ENCODE peak calls at places on chromosomes 7 and 10, in eight cellular contexts. G, O, Y, U, W, J, P and V are unnamed samples.

GRCh38 chr10:29966269-29966668 is 93.1 kb downstream of the JCAD start:
- DNase-seq in U (no peak), O (no peak), P (no peak), Y (no peak), J (no peak), W (no peak), G (no peak), V (no peak)

GRCh38 chr10:23081156-23081833 is 14.1 kb upstream of the MSRB2 start:
- DNase-seq in G (no peak), P (no peak), U (no peak), W (no peak), J (peak), O (no peak), Y (peak), V (no peak)

GRCh38 chr10:100670828-100671479 is 74.4 kb upstream of the PAX2 start:
- DNase-seq in O (no peak), P (peak), U (no peak), J (no peak), G (no peak), Y (no peak), W (peak), V (no peak)

GRCh38 chr7:77782383-77782782 is 15.9 kb downstream of the TMEM60 start:
- DNase-seq in O (no peak), J (no peak), U (no peak), Y (no peak), G (no peak), P (no peak), W (no peak), V (no peak)

GRCh38 chr10:14019983-14020668 is 310.6 kb downstream of the FRMD4A start:
- DNase-seq in O (no peak), U (no peak), J (no peak), Y (no peak), G (no peak), W (no peak), P (no peak), V (no peak)

GRCh38 chr7:90387470-90388240 is 15.6 kb upstream of the CLDN12 start:
- DNase-seq in J (no peak), P (no peak), G (no peak), O (no peak), Y (no peak), W (no peak), U (no peak), V (no peak)

GRCh38 chr7:44348300-44348699 is 22.9 kb upstream of the CAMK2B start:
- DNase-seq in U (no peak), J (no peak), P (peak), G (no peak), O (no peak), Y (peak), W (no peak), V (no peak)

GRCh38 chr7:34747176-34747781 is 89.3 kb downstream of the NPSR1 start:
- DNase-seq in P (no peak), W (no peak), G (no peak), U (no peak), O (no peak), J (no peak), Y (no peak), V (no peak)

GRCh38 chr7:129574487-129574886 is 37.0 kb upstream of the NRF1 start:
- DNase-seq in W (no peak), O (peak), U (no peak), J (no peak), P (no peak), Y (peak), G (peak), V (no peak)

GRCh38 chr10:93815304-93816091 is 57.8 kb downstream of the LGI1 start:
- DNase-seq in U (no peak), O (no peak), J (no peak), G (no peak), W (no peak), Y (no peak), P (no peak), V (no peak)

GRCh38 chr7:143299840-143300239 is 11.7 kb downstream of the CASP2 start:
- DNase-seq in U (no peak), G (no peak), O (no peak), J (no peak), W (peak), P (peak), Y (no peak), V (no peak)

GRCh38 chr10:11804336-11804735 is 18.8 kb upstream of the PROSER2 start:
- DNase-seq in U (no peak), J (no peak), Y (no peak), G (no peak), W (no peak), P (no peak), O (no peak), V (no peak)

GRCh38 chr7:149450821-149451220 is 10.0 kb downstream of the ZNF777 start:
- DNase-seq in Y (no peak), U (no peak), W (no peak), J (no peak), O (no peak), P (no peak), G (no peak), V (no peak)

GRCh38 chr10:92384741-92385140 is 93.8 kb downstream of the MARCHF5 start:
- DNase-seq in P (no peak), W (no peak), Y (no peak), J (no peak), U (no peak), G (no peak), O (no peak), V (no peak)

GRCh38 chr7:158989006-158989405 is 132.6 kb downstream of the DYNC2I1 start:
- DNase-seq in J (no peak), U (no peak), G (no peak), W (no peak), P (no peak), Y (no peak), O (no peak), V (no peak)

GRCh38 chr7:86012955-86013354 is 630.8 kb upstream of the GRM3 start:
- DNase-seq in G (no peak), J (no peak), Y (no peak), P (no peak), U (no peak), O (no peak), W (no peak), V (no peak)

GRCh38 chr10:126569513-126570447 is 100.7 kb downstream of the C10orf90 start:
- DNase-seq in G (peak), Y (peak), O (no peak), U (no peak), J (no peak), W (no peak), P (no peak), V (peak)

GRCh38 chr10:71621263-71621751 is 98.3 kb downstream of the C10orf105 start:
- DNase-seq in J (peak), Y (peak), O (no peak), U (peak), W (no peak), P (no peak), G (no peak), V (no peak)

GRCh38 chr7:128104109-128104742 is 73.0 kb upstream of the LRRC4 start:
- DNase-seq in O (peak), W (no peak), P (no peak), J (no peak), Y (peak), G (no peak), U (no peak), V (no peak)

GRCh38 chr7:151757274-151757673 is 119.6 kb downstream of the PRKAG2 start:
- DNase-seq in W (no peak), U (no peak), Y (peak), G (peak), O (no peak), P (no peak), J (no peak), V (no peak)

GRCh38 chr7:68038621-68039314 is 1042.1 kb downstream of the TYW1 start:
- DNase-seq in U (no peak), W (no peak), Y (peak), J (no peak), P (peak), G (no peak), O (no peak), V (peak)

GRCh38 chr7:114722562-114722961 is 199.3 kb upstream of the MDFIC start:
- DNase-seq in P (no peak), J (no peak), U (no peak), O (no peak), G (no peak), W (no peak), Y (no peak), V (no peak)

GRCh38 chr7:50959991-50960390 is 177.3 kb upstream of the GRB10 start:
- DNase-seq in Y (no peak), W (no peak), G (no peak), J (no peak), U (no peak), P (no peak), O (no peak), V (no peak)

GRCh38 chr10:73873163-73873842 is 1.1 kb downstream of the CAMK2G start:
- DNase-seq in J (no peak), G (no peak), O (no peak), W (no peak), P (no peak), Y (no peak), U (no peak), V (no peak)

GRCh38 chr10:73873843-73874215 is 526 bp downstream of the CAMK2G start:
- DNase-seq in U (no peak), P (no peak), O (no peak), G (no peak), J (no peak), W (no peak), Y (no peak), V (no peak)

GRCh38 chr10:73871295-73871914 is 3.0 kb downstream of the CAMK2G start:
- DNase-seq in Y (no peak), J (no peak), W (no peak), P (no peak), G (no peak), O (no peak), U (no peak), V (no peak)

GRCh38 chr10:73874267-73875138 is at the start of gene CAMK2G:
- DNase-seq in J (peak), O (peak), G (peak), W (peak), U (peak), Y (peak), P (peak), V (no peak)

DNA sequence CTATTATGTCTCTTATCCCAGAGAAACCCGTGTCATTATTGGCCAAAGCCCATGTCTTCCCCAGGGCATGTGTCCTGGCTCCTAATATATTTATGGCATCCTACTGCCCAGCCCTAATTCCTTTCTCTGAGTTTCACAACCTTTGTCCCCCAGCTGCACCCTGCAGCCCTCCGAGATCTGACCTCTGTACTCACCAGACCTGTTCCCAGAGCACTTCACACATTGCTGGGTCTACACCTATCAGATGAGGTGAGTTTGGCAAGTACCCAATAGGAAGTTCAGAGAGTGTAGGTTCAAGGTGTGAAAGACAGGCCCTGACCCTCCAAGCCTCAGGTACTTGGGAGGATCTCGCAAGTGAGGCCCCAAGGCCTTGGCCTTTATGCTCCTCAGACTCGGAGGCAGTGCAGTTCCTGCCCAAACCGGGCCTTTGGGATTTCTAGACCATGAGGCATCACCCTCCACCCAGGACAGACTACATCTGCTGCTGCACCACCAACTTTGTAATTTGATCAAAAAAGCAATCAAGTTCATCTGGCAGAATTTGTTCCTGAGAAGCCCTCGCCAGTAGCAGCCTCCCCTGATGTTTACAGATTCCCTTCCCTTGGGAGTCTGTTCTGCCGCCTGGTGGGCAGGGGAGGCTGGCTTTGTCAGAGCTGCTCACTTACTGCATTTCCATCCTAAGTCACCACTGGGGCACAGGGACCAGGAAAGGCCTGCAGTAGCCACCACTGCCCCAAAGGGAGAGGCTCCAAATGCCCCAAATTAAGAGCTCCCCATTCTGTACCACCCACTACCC is 2.2 kb downstream of the CAMK2G start:
- DNase-seq in Y (peak), O (no peak), P (no peak), J (peak), G (no peak), W (peak), U (peak), V (no peak)
- H3K4me3 ChIP-seq in Y (peak), O (no peak), P (no peak), J (peak), G (peak), W (no peak), U (no peak), V (no peak)

GRCh38 chr7:30285067-30285530 is 702 bp downstream of the ZNRF2 start:
- DNase-seq in P (no peak), G (no peak), J (peak), U (no peak), O (no peak), Y (peak), W (no peak), V (no peak)
- H3K4me3 ChIP-seq in P (peak), G (peak), J (peak), U (peak), O (peak), Y (peak), W (peak), V (peak)

GRCh38 chr7:92259062-92259461 is 13.3 kb downstream of the ANKIB1 start:
- DNase-seq in W (no peak), J (no peak), P (no peak), G (no peak), U (no peak), Y (no peak), O (no peak), V (no peak)

GRCh38 chr7:92259610-92260247 is 14.0 kb downstream of the ANKIB1 start:
- DNase-seq in P (no peak), G (no peak), J (no peak), W (no peak), U (no peak), O (no peak), Y (no peak), V (no peak)

GRCh38 chr7:92251181-92251580 is 5.4 kb downstream of the ANKIB1 start:
- DNase-seq in U (no peak), W (no peak), O (no peak), P (no peak), J (no peak), Y (no peak), G (no peak), V (no peak)

GRCh38 chr7:92253251-92253650 is 7.5 kb downstream of the ANKIB1 start:
- DNase-seq in O (no peak), Y (no peak), U (peak), J (no peak), P (no peak), G (no peak), W (no peak), V (no peak)

GRCh38 chr7:92255308-92255707 is 9.5 kb downstream of the ANKIB1 start:
- DNase-seq in P (no peak), U (no peak), W (no peak), G (peak), Y (peak), O (no peak), J (no peak), V (no peak)
- H3K4me3 ChIP-seq in P (no peak), U (no peak), W (no peak), G (no peak), Y (peak), O (no peak), J (no peak), V (no peak)

DNA sequence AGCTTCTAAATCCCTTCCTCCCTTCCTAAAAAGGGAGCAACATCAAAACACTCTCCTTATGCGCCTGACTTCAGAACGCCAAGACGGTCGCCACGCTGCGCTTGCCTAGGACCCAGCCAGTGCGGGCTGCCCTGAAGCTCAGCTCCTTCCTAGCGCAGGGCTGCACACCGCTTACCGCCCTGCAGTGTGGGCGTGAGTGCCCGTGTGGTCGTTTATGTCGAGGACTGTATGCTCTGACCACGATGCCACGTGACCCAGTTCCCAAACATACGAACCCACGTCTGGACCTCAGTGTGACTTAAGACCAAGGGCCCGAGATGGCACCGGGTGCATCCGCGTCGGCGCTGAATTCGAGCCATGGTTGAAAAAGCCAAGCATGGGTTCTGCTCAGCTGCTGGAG is 184.9 kb downstream of the EBF3 start:
- DNase-seq in G (no peak), Y (no peak), U (no peak), W (no peak), P (no peak), J (peak), O (no peak), V (no peak)
- H3K4me3 ChIP-seq in G (no peak), Y (no peak), U (no peak), W (no peak), P (no peak), J (no peak), O (no peak), V (no peak)

DNA sequence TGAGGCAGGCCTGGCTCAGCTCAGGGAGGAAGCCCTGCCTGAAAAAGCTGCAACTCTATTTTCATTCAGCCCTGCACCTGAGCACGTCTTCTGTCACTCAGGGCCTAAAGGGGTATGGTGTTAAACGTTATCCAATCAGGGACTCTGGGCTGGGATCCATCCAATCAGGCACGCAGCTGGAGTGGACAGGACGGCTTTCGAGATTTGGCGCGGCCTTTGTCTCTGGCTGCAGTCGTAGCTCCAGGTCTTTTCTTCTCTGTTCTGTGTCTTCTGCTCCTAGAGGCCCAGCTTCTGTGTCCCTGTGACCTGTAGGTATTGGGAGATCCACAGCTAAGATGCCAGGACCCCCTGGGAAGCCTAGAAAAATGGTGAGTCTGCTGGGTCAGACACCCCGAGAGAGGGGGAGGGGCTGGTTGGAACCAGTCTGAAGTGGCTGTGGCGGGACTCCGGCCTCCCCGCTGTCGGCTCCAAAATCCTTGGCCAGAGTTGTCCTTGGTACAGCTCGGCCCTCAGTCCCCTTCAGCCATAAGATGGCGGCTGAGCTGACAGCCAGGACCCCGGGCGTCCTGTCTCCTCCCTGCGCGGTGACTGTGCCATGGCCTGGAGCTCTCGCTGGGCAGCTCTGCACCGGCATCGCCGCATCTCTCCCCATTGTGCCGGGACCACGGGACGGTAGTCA is 11.7 kb upstream of the ZNF680 start:
- DNase-seq in J (no peak), G (no peak), O (peak), Y (peak), P (no peak), W (peak), U (no peak), V (no peak)
- H3K4me3 ChIP-seq in J (peak), G (peak), O (peak), Y (peak), P (no peak), W (peak), U (no peak), V (peak)

GRCh38 chr7:7964250-7964649 is 4.3 kb upstream of the GLCCI1 start:
- DNase-seq in O (no peak), G (no peak), J (no peak), U (no peak), Y (no peak), P (no peak), W (no peak), V (no peak)
- H3K4me3 ChIP-seq in O (no peak), G (no peak), J (no peak), U (no peak), Y (no peak), P (no peak), W (no peak), V (no peak)

GRCh38 chr10:118508355-118508754 is 87.1 kb downstream of the PRLHR start:
- DNase-seq in U (no peak), G (no peak), Y (no peak), P (no peak), O (no peak), J (no peak), W (no peak), V (no peak)
- H3K4me3 ChIP-seq in U (no peak), G (no peak), Y (no peak), P (no peak), O (no peak), J (no peak), W (no peak), V (no peak)